ENCODE peak calls at places on chromosome 1, in five cellular contexts. K is tibial artery, T is endodermal cell, D is Caco-2, C is cardiac muscle cell. E is an unnamed sample. For H3K4me1 and H3K36me3, the result is how much of the 10 kb centered on the place peaks cover.

GRCh38 chr1:9755441-9755995 is 68.2 kb downstream of the CLSTN1 start:
- DNase-seq in K (no peak), T (no peak), D (no peak), C (no peak), E (peak)

GRCh38 chr1:199226163-199226562 is 587.3 kb downstream of the PTPRC start:
- DNase-seq in K (no peak), T (no peak), D (no peak), C (peak), E (no peak)

GRCh38 chr1:97071163-97071562 is 349.6 kb downstream of the PTBP2 start:
- DNase-seq in K (no peak), T (no peak), D (no peak), C (no peak), E (no peak)

GRCh38 chr1:42761567-42761966 is 5.3 kb downstream of the P3H1 start:
- DNase-seq in K (no peak), T (no peak), D (no peak), C (no peak), E (no peak)

GRCh38 chr1:50266509-50266908 is 156.7 kb downstream of the DMRTA2 start:
- DNase-seq in K (no peak), T (peak), D (no peak), C (peak), E (no peak)

GRCh38 chr1:150477320-150477719 is 9.9 kb upstream of the TARS2 start:
- DNase-seq in K (no peak), T (no peak), D (no peak), C (no peak), E (no peak)

GRCh38 chr1:225879521-225880209 is 2.5 kb downstream of the TMEM63A start:
- DNase-seq in K (no peak), T (no peak), D (no peak), C (no peak), E (no peak)

GRCh38 chr1:18415448-18415960 is 65.2 kb upstream of the KLHDC7A start:
- DNase-seq in K (no peak), T (no peak), D (no peak), C (no peak), E (no peak)

GRCh38 chr1:38989979-38990378 is 1.1 kb upstream of the AKIRIN1 start:
- DNase-seq in K (no peak), T (no peak), D (no peak), C (no peak), E (no peak)

GRCh38 chr1:168735987-168736386 is 7.0 kb upstream of the DPT start:
- DNase-seq in K (no peak), T (no peak), D (no peak), C (no peak), E (no peak)

GRCh38 chr1:1156140-1157032 is 17.3 kb upstream of the TTLL10 start:
- DNase-seq in K (no peak), T (no peak), D (no peak), C (no peak), E (no peak)

GRCh38 chr1:43443197-43443946 is 10.4 kb downstream of the HYI start:
- DNase-seq in K (peak), T (peak), D (no peak), C (no peak), E (no peak)

GRCh38 chr1:90501281-90501680 is 215.8 kb downstream of the BARHL2 start:
- DNase-seq in K (no peak), T (peak), D (no peak), C (no peak), E (peak)

GRCh38 chr1:197618065-197618464 is 157.2 kb downstream of the DENND1B start:
- DNase-seq in K (no peak), T (no peak), D (no peak), C (peak), E (no peak)

GRCh38 chr1:185337221-185337620 is 20.2 kb upstream of the IVNS1ABP start:
- DNase-seq in K (no peak), T (no peak), D (no peak), C (peak), E (no peak)

GRCh38 chr1:246579818-246580217 is 13.6 kb downstream of the CNST start:
- DNase-seq in K (no peak), T (no peak), D (no peak), C (peak), E (no peak)

GRCh38 chr1:107877092-107877491 is 87.9 kb downstream of the VAV3 start:
- DNase-seq in K (no peak), T (no peak), D (no peak), C (peak), E (peak)

GRCh38 chr1:3902546-3902945 is 2.5 kb upstream of the C1orf174 start:
- DNase-seq in K (no peak), T (no peak), D (no peak), C (no peak), E (no peak)

GRCh38 chr1:193013005-193013404 is 46.2 kb downstream of the UCHL5 start:
- DNase-seq in K (no peak), T (no peak), D (no peak), C (peak), E (no peak)

GRCh38 chr1:91553196-91553595 is 52.5 kb downstream of the CDC7 start:
- DNase-seq in K (peak), T (no peak), D (no peak), C (peak), E (no peak)

DNA sequence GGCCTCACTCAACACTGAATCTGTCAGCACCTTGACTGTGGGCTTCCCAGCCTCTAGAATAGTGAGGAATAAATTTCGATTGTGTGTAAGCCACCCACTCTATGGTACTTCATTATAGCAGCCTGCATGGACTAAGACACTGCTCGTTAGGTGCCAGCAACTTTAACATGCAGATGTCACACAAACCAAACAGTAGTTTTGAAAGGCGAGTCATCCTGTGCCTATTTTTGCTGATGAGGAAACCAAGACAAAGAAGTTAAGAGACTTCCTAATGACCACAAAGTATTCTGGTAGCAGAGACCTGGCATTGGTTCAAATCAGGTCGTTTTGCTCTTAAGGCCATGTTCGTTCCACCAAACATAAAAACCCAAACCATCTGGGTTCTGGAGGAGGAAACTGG is 42.9 kb downstream of the BATF3 start:
- DNase-seq in K (no peak), T (no peak), D (no peak), C (no peak), E (no peak)
- H3K4me3 ChIP-seq in K (no peak), T (no peak), D (no peak), C (no peak), E (no peak)

DNA sequence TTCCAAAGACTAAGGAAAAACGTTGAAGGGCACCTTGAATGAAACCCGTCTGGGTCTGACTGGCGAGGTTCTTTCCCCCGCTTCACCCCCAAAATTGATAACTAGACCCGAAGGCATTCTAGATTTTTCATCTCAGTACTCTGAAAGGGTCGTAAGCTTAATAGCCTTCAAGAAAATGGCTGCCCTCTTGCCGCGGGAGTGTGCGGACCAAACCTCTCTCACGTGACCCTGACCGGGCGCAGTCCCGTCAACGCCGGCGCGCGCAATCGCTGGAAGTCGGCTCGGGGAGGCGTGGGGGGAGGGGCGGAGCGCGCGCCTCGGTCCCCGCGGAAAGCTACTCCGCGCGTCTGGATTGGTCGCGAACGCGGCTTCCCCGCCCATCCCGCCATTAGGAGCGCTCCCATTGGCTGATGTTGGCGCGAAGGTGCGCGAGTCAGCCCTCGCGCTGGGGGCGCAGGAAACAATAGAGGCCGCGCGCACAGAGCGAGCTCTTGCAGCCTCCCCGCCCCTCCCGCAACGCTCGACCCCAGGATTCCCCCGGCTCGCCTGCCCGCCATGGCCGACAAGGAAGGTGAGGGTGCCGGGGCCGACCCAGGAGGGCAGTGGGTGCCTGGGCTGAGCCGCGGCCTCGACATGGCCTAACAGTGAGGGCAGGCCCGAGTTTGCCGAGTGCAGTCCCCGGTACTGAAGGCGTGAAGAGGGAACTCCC is at the start of gene RBBP4:
- DNase-seq in K (peak), T (peak), D (peak), C (peak), E (peak)
- H3K4me1 ChIP-seq in K (under half), T (under half), D (under half), C (under half), E (under half)

DNA sequence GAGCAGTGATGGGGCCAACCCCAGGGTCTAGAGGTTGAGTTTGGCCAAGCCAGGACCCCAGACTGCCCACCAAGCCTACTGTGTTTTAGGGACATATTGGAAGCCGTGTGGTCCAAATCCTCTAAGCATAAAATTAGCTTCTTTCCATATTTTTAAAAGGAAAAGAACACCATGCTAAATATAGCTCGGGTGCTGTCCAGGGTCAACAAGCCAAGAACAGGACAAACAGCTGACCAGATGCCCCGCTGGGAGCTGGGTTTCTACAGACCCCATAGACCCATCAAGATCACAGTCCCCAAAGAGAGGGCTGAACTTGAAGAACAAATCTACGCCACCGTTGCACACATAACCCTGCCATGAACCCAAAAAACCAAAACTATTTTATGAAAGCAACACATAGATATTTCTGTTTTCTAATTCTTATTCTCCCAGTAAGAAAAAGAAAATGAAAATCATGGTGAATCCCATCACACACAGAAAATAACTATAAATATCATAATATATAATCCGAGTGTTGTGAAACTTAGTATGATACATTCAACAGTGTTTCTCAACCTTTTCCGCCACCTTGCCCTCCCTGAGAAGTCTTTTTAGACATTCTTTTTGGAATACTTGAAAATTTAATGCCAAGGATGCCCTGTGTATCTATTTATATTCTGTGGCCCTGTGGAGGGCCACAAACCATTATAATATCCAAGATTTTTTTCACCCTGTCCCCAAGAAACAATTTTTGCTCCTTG is 36.2 kb upstream of the FHAD1 start:
- DNase-seq in K (peak), T (no peak), D (no peak), C (no peak), E (no peak)
- H3K36me3 ChIP-seq in K (under half), T (under half), D (under half), C (under half), E (under half)

DNA sequence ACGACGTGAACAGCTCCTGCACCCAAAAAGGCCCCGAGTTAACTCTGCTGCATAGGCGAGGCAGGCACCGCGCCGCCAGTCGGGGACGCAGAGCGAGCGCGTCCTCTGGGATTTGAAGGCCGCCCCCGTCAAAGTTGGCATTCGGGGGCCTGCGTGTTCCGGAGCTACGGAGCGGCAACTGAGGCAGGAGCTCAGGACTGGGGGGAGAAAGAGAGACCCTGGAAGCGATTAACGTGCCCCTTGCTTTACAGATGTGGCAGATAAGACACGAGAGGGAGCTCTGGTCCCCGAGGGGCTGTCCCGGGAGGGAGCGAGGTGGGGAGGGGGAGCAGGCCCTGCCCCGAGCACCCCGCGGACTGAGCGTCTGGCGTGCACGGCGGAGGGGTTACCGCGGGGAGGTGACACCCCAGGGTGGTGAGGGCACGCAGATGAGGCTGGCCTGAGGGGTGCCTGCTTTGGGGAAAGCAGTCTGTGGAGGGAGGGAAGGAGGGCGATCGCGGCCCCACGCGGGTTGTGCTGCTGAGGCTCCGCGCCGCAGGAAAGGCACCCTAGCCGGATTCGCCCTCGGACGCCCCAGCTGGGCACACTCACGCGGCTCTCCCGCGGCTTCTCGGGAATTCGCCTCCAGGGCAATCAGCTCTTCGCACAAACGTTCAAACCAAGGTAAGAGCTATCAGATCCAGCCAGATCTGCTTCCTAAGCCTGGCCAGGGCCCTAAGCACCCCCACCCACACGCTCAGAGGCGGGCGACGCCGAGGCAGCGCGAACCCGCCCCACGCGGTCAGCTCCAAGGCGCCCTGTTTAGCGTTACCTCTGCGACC is 26.5 kb downstream of the ACTA1 start:
- DNase-seq in K (no peak), T (peak), D (no peak), C (no peak), E (no peak)
- H3K4me3 ChIP-seq in K (peak), T (peak), D (no peak), C (peak), E (no peak)

GRCh38 chr1:58836396-58836795 is 52.5 kb upstream of the JUN start:
- DNase-seq in K (no peak), T (no peak), D (no peak), C (peak), E (no peak)

GRCh38 chr1:58837886-58838285 is 54.0 kb upstream of the JUN start:
- DNase-seq in K (no peak), T (no peak), D (no peak), C (no peak), E (no peak)

GRCh38 chr1:58841455-58841854 is 57.6 kb upstream of the JUN start:
- DNase-seq in K (no peak), T (peak), D (no peak), C (no peak), E (peak)

GRCh38 chr1:58839871-58840835 is 56.3 kb upstream of the JUN start:
- DNase-seq in K (no peak), T (no peak), D (no peak), C (no peak), E (no peak)

GRCh38 chr1:58839147-58839795 is 55.4 kb upstream of the JUN start:
- DNase-seq in K (no peak), T (no peak), D (no peak), C (no peak), E (no peak)
- H3K4me1 ChIP-seq in K (under half), T (under half), D (under half), C (under half), E (under half)

GRCh38 chr1:11211461-11211860 is 22.3 kb downstream of the ANGPTL7 start:
- DNase-seq in K (no peak), T (no peak), D (no peak), C (no peak), E (no peak)

GRCh38 chr1:11215018-11216005 is 26.2 kb downstream of the ANGPTL7 start:
- DNase-seq in K (no peak), T (no peak), D (no peak), C (no peak), E (no peak)

GRCh38 chr1:11216074-11216473 is 26.9 kb downstream of the ANGPTL7 start:
- DNase-seq in K (no peak), T (no peak), D (no peak), C (no peak), E (no peak)

GRCh38 chr1:11207898-11208611 is 18.9 kb downstream of the ANGPTL7 start:
- DNase-seq in K (peak), T (no peak), D (no peak), C (peak), E (no peak)

GRCh38 chr1:11211925-11212587 is 22.9 kb downstream of the ANGPTL7 start:
- DNase-seq in K (no peak), T (no peak), D (no peak), C (no peak), E (no peak)
- H3K36me3 ChIP-seq in K (half or more), T (half or more), D (under half), C (half or more), E (half or more)